ENCODE peak calls at places on chromosomes 2 and 18, in nine cellular contexts. O is upper lobe of right lung; E is psoas muscle; Q is esophagus squamous epithelium; H is endothelial cell of umbilical vein; M is CD4-positive, alpha-beta T cell; V is dorsolateral prefrontal cortex; L is PC-3; U is lung. W is an unnamed sample.

GRCh38 chr2:137924019-137924418 is 40.3 kb upstream of the HNMT start:
- DNase-seq in O (no peak), E (no peak), Q (no peak), H (peak), M (no peak), V (no peak), L (no peak), U (no peak), W (no peak)

GRCh38 chr2:26770986-26771586 is 7.0 kb downstream of the SLC35F6 start:
- DNase-seq in O (no peak), E (peak), Q (no peak), H (peak), M (no peak), V (peak), L (peak), U (peak), W (no peak)

GRCh38 chr18:44388347-44388746 is 292.3 kb upstream of the SETBP1 start:
- DNase-seq in O (no peak), E (no peak), Q (no peak), H (no peak), M (no peak), V (no peak), L (no peak), U (no peak), W (no peak)

GRCh38 chr18:59539108-59539507 is 158.1 kb downstream of the CCBE1 start:
- DNase-seq in O (no peak), E (no peak), Q (no peak), H (no peak), M (no peak), V (no peak), L (no peak), U (no peak), W (no peak)

GRCh38 chr2:102092518-102092917 is 50.0 kb upstream of the IL1R1 start:
- DNase-seq in O (no peak), E (no peak), Q (no peak), H (no peak), M (no peak), V (no peak), L (no peak), U (no peak), W (no peak)

GRCh38 chr2:217301142-217301541 is 441.3 kb upstream of the TNP1 start:
- DNase-seq in O (no peak), E (no peak), Q (no peak), H (no peak), M (no peak), V (no peak), L (no peak), U (no peak), W (no peak)

GRCh38 chr18:7813131-7813530 is 246.0 kb downstream of the PTPRM start:
- DNase-seq in O (no peak), E (no peak), Q (no peak), H (no peak), M (no peak), V (no peak), L (no peak), U (no peak), W (no peak)

GRCh38 chr18:24075731-24076130 is 61.2 kb downstream of the TTC39C start:
- DNase-seq in O (no peak), E (no peak), Q (no peak), H (no peak), M (no peak), V (no peak), L (no peak), U (no peak), W (no peak)

GRCh38 chr2:174246944-174247381 is 1.4 kb downstream of the OLA1 start:
- DNase-seq in O (no peak), E (no peak), Q (no peak), H (no peak), M (no peak), V (no peak), L (peak), U (no peak), W (no peak)

GRCh38 chr18:41955688-41956087 is 654 bp downstream of the PIK3C3 start:
- DNase-seq in O (no peak), E (no peak), Q (no peak), H (no peak), M (no peak), V (no peak), L (no peak), U (no peak), W (no peak)

GRCh38 chr2:63596487-63596886 is 7.7 kb downstream of the MDH1 start:
- DNase-seq in O (no peak), E (no peak), Q (no peak), H (no peak), M (no peak), V (no peak), L (no peak), U (no peak), W (no peak)

GRCh38 chr2:97995026-97995733 is 568 bp downstream of the TMEM131 start:
- DNase-seq in O (no peak), E (peak), Q (no peak), H (peak), M (peak), V (no peak), L (peak), U (peak), W (peak)

GRCh38 chr18:33746261-33746660 is 168.2 kb downstream of the ASXL3 start:
- DNase-seq in O (no peak), E (no peak), Q (no peak), H (no peak), M (no peak), V (no peak), L (no peak), U (no peak), W (no peak)

GRCh38 chr18:79552696-79553095 is 126.9 kb upstream of the CTDP1 start:
- DNase-seq in O (peak), E (no peak), Q (no peak), H (no peak), M (no peak), V (no peak), L (no peak), U (no peak), W (no peak)

GRCh38 chr2:231421051-231421580 is 25.6 kb downstream of the B3GNT7 start:
- DNase-seq in O (no peak), E (no peak), Q (no peak), H (no peak), M (no peak), V (no peak), L (no peak), U (no peak), W (no peak)

GRCh38 chr2:46689993-46690392 is 210.6 kb downstream of the TMEM247 start:
- DNase-seq in O (no peak), E (no peak), Q (no peak), H (no peak), M (no peak), V (no peak), L (no peak), U (no peak), W (no peak)

GRCh38 chr2:12320027-12320734 is 396.6 kb upstream of the TRIB2 start:
- DNase-seq in O (no peak), E (no peak), Q (no peak), H (no peak), M (no peak), V (no peak), L (no peak), U (no peak), W (no peak)

GRCh38 chr2:207085110-207085509 is 80.6 kb downstream of the KLF7 start:
- DNase-seq in O (no peak), E (no peak), Q (no peak), H (no peak), M (no peak), V (no peak), L (no peak), U (no peak), W (no peak)

GRCh38 chr18:78731423-78732032 is 248.1 kb upstream of the SALL3 start:
- DNase-seq in O (no peak), E (no peak), Q (no peak), H (no peak), M (no peak), V (no peak), L (no peak), U (no peak), W (no peak)

GRCh38 chr2:218879881-218880748 is 537 bp upstream of the WNT10A start:
- DNase-seq in O (peak), E (peak), Q (no peak), H (no peak), M (peak), V (no peak), L (no peak), U (no peak), W (peak)

GRCh38 chr2:97788986-97789644 is 75.7 kb downstream of the ZAP70 start:
- DNase-seq in O (no peak), E (no peak), Q (no peak), H (no peak), M (no peak), V (no peak), L (no peak), U (no peak), W (no peak)

GRCh38 chr2:96549967-96550786 is 13.6 kb downstream of the ARID5A start:
- DNase-seq in O (peak), E (peak), Q (no peak), H (no peak), M (no peak), V (no peak), L (peak), U (no peak), W (no peak)

GRCh38 chr2:23241611-23242245 is 143.3 kb upstream of the KLHL29 start:
- DNase-seq in O (no peak), E (no peak), Q (no peak), H (no peak), M (no peak), V (no peak), L (no peak), U (peak), W (no peak)

GRCh38 chr2:179348921-179349320 is 84.3 kb upstream of the SESTD1 start:
- DNase-seq in O (no peak), E (no peak), Q (no peak), H (no peak), M (no peak), V (no peak), L (no peak), U (no peak), W (no peak)

GRCh38 chr2:5698171-5698570 is 6.0 kb downstream of the SOX11 start:
- DNase-seq in O (no peak), E (no peak), Q (no peak), H (no peak), M (no peak), V (no peak), L (no peak), U (no peak), W (no peak)

GRCh38 chr2:189393440-189394111 is 47.7 kb upstream of the WDR75 start:
- DNase-seq in O (no peak), E (no peak), Q (no peak), H (peak), M (no peak), V (no peak), L (peak), U (no peak), W (peak)

GRCh38 chr2:147623328-147623727 is 221.5 kb upstream of the ACVR2A start:
- DNase-seq in O (no peak), E (no peak), Q (no peak), H (no peak), M (no peak), V (no peak), L (peak), U (no peak), W (no peak)

GRCh38 chr2:10863837-10864236 is 47.9 kb upstream of the KCNF1 start:
- DNase-seq in O (no peak), E (no peak), Q (no peak), H (no peak), M (no peak), V (no peak), L (no peak), U (no peak), W (no peak)

GRCh38 chr18:37383036-37383788 is 182.4 kb downstream of the CELF4 start:
- DNase-seq in O (no peak), E (no peak), Q (no peak), H (no peak), M (no peak), V (no peak), L (peak), U (no peak), W (peak)

GRCh38 chr2:216156822-216157221 is 47.7 kb downstream of the XRCC5 start:
- DNase-seq in O (no peak), E (no peak), Q (no peak), H (no peak), M (no peak), V (no peak), L (no peak), U (no peak), W (no peak)
- H3K27ac ChIP-seq in O (no peak), E (no peak), Q (no peak), H (no peak), M (no peak), V (no peak), L (no peak), U (no peak), W (no peak)

GRCh38 chr2:240959941-240960308 is 38.5 kb upstream of the SNED1 start:
- DNase-seq in O (no peak), E (peak), Q (no peak), H (no peak), M (no peak), V (peak), L (no peak), U (peak), W (no peak)
- TF ChIP-seq CTCF in O (no peak), E (no peak), Q (no peak), H (no peak), M (no peak), V (no peak), L (no peak), U (no peak), W (no peak)

GRCh38 chr2:200615247-200615646 is 29.4 kb downstream of the AOX1 start:
- DNase-seq in O (no peak), E (no peak), Q (no peak), H (peak), M (no peak), V (no peak), L (peak), U (no peak), W (peak)
- H3K27ac ChIP-seq in O (no peak), E (no peak), Q (no peak), H (no peak), M (no peak), V (no peak), L (peak), U (no peak), W (no peak)

GRCh38 chr18:69900941-69901340 is 46.7 kb downstream of the CD226 start:
- DNase-seq in O (no peak), E (no peak), Q (no peak), H (no peak), M (no peak), V (no peak), L (no peak), U (no peak), W (no peak)
- TF ChIP-seq CTCF in O (no peak), E (no peak), Q (no peak), H (no peak), M (no peak), V (no peak), L (peak), U (no peak), W (no peak)

GRCh38 chr2:223888251-223888650 is 50.9 kb upstream of the AP1S3 start:
- DNase-seq in O (no peak), E (no peak), Q (no peak), H (no peak), M (no peak), V (no peak), L (no peak), U (no peak), W (no peak)
- H3K27ac ChIP-seq in O (peak), E (no peak), Q (no peak), H (no peak), M (no peak), V (no peak), L (no peak), U (no peak), W (no peak)

DNA sequence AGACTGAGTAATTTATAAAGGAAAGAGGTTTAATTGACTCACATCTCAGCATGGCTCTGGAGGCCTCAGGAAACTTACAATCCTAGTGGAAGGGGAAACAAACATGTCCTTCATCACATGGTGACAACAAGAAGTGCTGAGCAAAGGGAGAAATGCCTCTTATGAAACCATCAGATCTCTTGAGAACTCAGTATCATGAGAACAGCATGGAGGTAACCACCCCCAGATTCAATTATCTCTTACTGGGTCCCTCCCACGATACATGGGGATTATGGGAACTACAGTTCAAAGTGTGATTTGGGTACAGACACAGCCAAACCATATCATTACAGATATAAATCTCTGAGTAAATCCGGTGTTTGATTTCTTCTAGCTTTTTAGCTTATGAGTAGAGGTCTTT is 148.7 kb downstream of the PRPF40A start:
- DNase-seq in O (no peak), E (no peak), Q (no peak), H (no peak), M (no peak), V (no peak), L (no peak), U (no peak), W (peak)
- TF ChIP-seq CTCF in O (no peak), E (no peak), Q (no peak), H (no peak), M (no peak), V (no peak), L (no peak), U (no peak), W (no peak)

DNA sequence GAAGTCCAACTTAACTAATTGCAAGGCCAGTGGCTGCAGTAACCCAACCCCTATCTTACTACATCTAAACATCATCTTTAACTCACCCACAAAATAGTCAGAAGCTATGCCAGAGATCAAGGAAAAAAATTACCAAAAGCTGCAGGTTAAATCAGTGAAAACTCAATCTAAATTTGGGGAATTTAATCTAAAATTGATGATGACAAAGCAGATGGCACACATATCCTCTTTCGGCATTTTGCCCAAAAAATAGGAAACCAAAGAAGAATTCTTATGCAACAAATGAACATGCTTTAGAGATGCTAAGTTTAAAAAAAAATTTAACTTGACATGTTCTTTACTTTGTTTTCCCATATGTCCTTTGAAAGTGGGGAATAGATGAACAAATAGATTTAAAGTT is 74.4 kb upstream of the CCDC150 start:
- DNase-seq in O (no peak), E (no peak), Q (no peak), H (no peak), M (no peak), V (no peak), L (no peak), U (no peak), W (no peak)
- H3K27ac ChIP-seq in O (no peak), E (no peak), Q (no peak), H (no peak), M (no peak), V (no peak), L (no peak), U (no peak), W (no peak)

W was measured in A673.